ENCODE peak calls at places on chromosomes 6 and 20, in four cellular contexts. V, M, G and D are unnamed samples.

GRCh38 chr6:107021786-107022185 is 6.2 kb upstream of the MTRES1 start:
- DNase-seq in V (no peak), M (no peak), G (no peak), D (no peak)

GRCh38 chr20:31721408-31722332 is 998 bp downstream of the BCL2L1 start:
- DNase-seq in G (peak), M (no peak), V (no peak), D (no peak)

GRCh38 chr6:170286246-170286933 is 4.5 kb downstream of the DLL1 start:
- DNase-seq in M (peak), V (no peak), G (no peak), D (no peak)

GRCh38 chr6:15305909-15306308 is 60.0 kb downstream of the JARID2 start:
- DNase-seq in G (no peak), V (no peak), M (no peak), D (no peak)

GRCh38 chr6:163826668-163827067 is 412.1 kb downstream of the QKI start:
- DNase-seq in G (no peak), V (no peak), M (no peak), D (no peak)

GRCh38 chr20:33773412-33774089 is 37.6 kb upstream of the CHMP4B start:
- DNase-seq in V (no peak), M (no peak), G (no peak), D (no peak)

GRCh38 chr6:119428647-119429046 is 79.1 kb upstream of the MAN1A1 start:
- DNase-seq in G (no peak), M (no peak), V (no peak), D (no peak)

GRCh38 chr6:163702736-163703135 is 288.2 kb downstream of the QKI start:
- DNase-seq in G (no peak), V (no peak), M (no peak), D (no peak)

GRCh38 chr6:116450769-116451740 is 10.1 kb upstream of the CALHM6 start:
- DNase-seq in G (peak), M (no peak), V (no peak), D (no peak)

GRCh38 chr6:33838979-33839378 is 35.2 kb upstream of the MLN start:
- DNase-seq in G (no peak), M (no peak), V (no peak), D (no peak)

GRCh38 chr6:68497927-68498326 is 137.2 kb upstream of the ADGRB3 start:
- DNase-seq in V (no peak), G (no peak), M (no peak), D (no peak)

GRCh38 chr20:44054849-44055248 is 132.1 kb downstream of the JPH2 start:
- DNase-seq in G (no peak), V (no peak), M (no peak), D (peak)

GRCh38 chr20:17485017-17485416 is 46.2 kb downstream of the BFSP1 start:
- DNase-seq in G (no peak), V (no peak), M (no peak), D (no peak)

GRCh38 chr6:165988757-165989456 is 178.7 kb downstream of the TBXT start:
- DNase-seq in M (no peak), V (no peak), G (no peak), D (no peak)

GRCh38 chr6:29763491-29764289 is 40.5 kb downstream of the HLA-F start:
- DNase-seq in G (no peak), V (peak), M (no peak), D (no peak)

GRCh38 chr6:50826803-50827202 is 8.1 kb downstream of the TFAP2B start:
- DNase-seq in G (no peak), M (no peak), V (no peak), D (no peak)

GRCh38 chr20:15154070-15154469 is 816.7 kb upstream of the FLRT3 start:
- DNase-seq in M (no peak), V (no peak), G (no peak), D (no peak)

GRCh38 chr6:156256161-156256560 is 521.0 kb upstream of the ARID1B start:
- DNase-seq in V (no peak), G (no peak), M (no peak), D (no peak)

GRCh38 chr20:47949230-47949629 is 163.9 kb upstream of the SULF2 start:
- DNase-seq in M (no peak), V (no peak), G (no peak), D (no peak)

GRCh38 chr6:31227143-31227542 is 44.7 kb downstream of the HLA-C start:
- DNase-seq in G (no peak), M (no peak), V (no peak), D (no peak)

GRCh38 chr6:19613678-19614077 is 223.5 kb upstream of the ID4 start:
- DNase-seq in G (no peak), V (no peak), M (no peak), D (no peak)

GRCh38 chr20:49713779-49714712 is at the start of gene B4GALT5:
- DNase-seq in G (peak), M (peak), V (peak), D (peak)

GRCh38 chr20:47456952-47457724 is 44.5 kb upstream of the NCOA3 start:
- DNase-seq in M (no peak), V (no peak), G (no peak), D (no peak)

GRCh38 chr20:50992336-50992732 is 30.6 kb downstream of the KCNG1 start:
- DNase-seq in G (no peak), V (no peak), M (no peak), D (no peak)

GRCh38 chr20:46569961-46570360 is 19.5 kb upstream of the OCSTAMP start:
- DNase-seq in V (no peak), M (no peak), G (no peak), D (no peak)

GRCh38 chr6:1916334-1916985 is 306.7 kb downstream of the FOXC1 start:
- DNase-seq in V (no peak), M (no peak), G (no peak), D (no peak)

GRCh38 chr6:117536317-117536716 is 53.8 kb downstream of the DCBLD1 start:
- DNase-seq in G (no peak), V (no peak), M (no peak), D (no peak)

GRCh38 chr20:4817230-4817671 is 95.5 kb downstream of the PRND start:
- DNase-seq in V (no peak), M (no peak), G (no peak), D (no peak)

GRCh38 chr20:61835301-61835700 is 230.4 kb downstream of the TAF4 start:
- DNase-seq in G (no peak), V (no peak), M (no peak), D (no peak)

GRCh38 chr6:151263967-151264366 is 24.2 kb downstream of the AKAP12 start:
- DNase-seq in V (no peak), G (peak), M (no peak), D (no peak)

GRCh38 chr6:71419954-71420692 is 131.5 kb downstream of the OGFRL1 start:
- DNase-seq in V (no peak), M (no peak), G (peak), D (peak)

GRCh38 chr20:40442181-40442963 is 246.7 kb downstream of the MAFB start:
- DNase-seq in G (no peak), V (no peak), M (no peak), D (no peak)

GRCh38 chr20:64189530-64189966 is 25.3 kb downstream of the MYT1 start:
- DNase-seq in G (no peak), M (no peak), V (no peak), D (no peak)

GRCh38 chr6:53926505-53926904 is 131.7 kb downstream of the LRRC1 start:
- DNase-seq in G (no peak), V (no peak), M (no peak), D (no peak)

GRCh38 chr6:157710604-157711003 is 112.4 kb upstream of the SNX9 start:
- DNase-seq in G (no peak), V (no peak), M (no peak), D (no peak)

GRCh38 chr20:10179574-10180298 is 38.9 kb upstream of the SNAP25 start:
- DNase-seq in G (no peak), V (no peak), M (no peak), D (no peak)